ENCODE peak calls at places on chromosomes 12 and 14, in six cellular contexts. One of them, this sample, is unnamed.

GRCh38 chr14:54891471-54892245 is 11.0 kb downstream of the GCH1 start:
- DNase-seq in OCI-LY7: no peak
- DNase-seq in tibial artery: no peak
- DNase-seq in uterus: no peak
- DNase-seq in colonic mucosa: no peak
- DNase-seq in HCT116: no peak
- DNase-seq in this sample: no peak

GRCh38 chr12:27551172-27551840 is 27.3 kb downstream of the PPFIBP1 start:
- DNase-seq in OCI-LY7: no peak
- DNase-seq in tibial artery: no peak
- DNase-seq in uterus: no peak
- DNase-seq in colonic mucosa: no peak
- DNase-seq in HCT116: no peak
- DNase-seq in this sample: no peak

GRCh38 chr12:7026854-7027253 is 8.6 kb upstream of the LPCAT3 start:
- DNase-seq in OCI-LY7: no peak
- DNase-seq in tibial artery: no peak
- DNase-seq in uterus: no peak
- DNase-seq in colonic mucosa: no peak
- DNase-seq in HCT116: no peak
- DNase-seq in this sample: no peak

GRCh38 chr12:77232045-77232444 is 166.7 kb upstream of the E2F7 start:
- DNase-seq in OCI-LY7: no peak
- DNase-seq in tibial artery: no peak
- DNase-seq in uterus: peak; percentile 42
- DNase-seq in colonic mucosa: no peak
- DNase-seq in HCT116: no peak
- DNase-seq in this sample: no peak

GRCh38 chr12:7542813-7543212 is 39.2 kb upstream of the CD163 start:
- DNase-seq in OCI-LY7: no peak
- DNase-seq in tibial artery: no peak
- DNase-seq in uterus: no peak
- DNase-seq in colonic mucosa: no peak
- DNase-seq in HCT116: no peak
- DNase-seq in this sample: no peak

GRCh38 chr14:90454041-90455000 is 57.5 kb downstream of the CALM1 start:
- DNase-seq in OCI-LY7: peak; percentile 16
- DNase-seq in tibial artery: no peak
- DNase-seq in uterus: peak; percentile 65
- DNase-seq in colonic mucosa: peak; percentile 91
- DNase-seq in HCT116: peak; percentile 57
- DNase-seq in this sample: no peak

GRCh38 chr14:73209943-73210342 is 27.4 kb upstream of the PAPLN start:
- DNase-seq in OCI-LY7: no peak
- DNase-seq in tibial artery: no peak
- DNase-seq in uterus: no peak
- DNase-seq in colonic mucosa: no peak
- DNase-seq in HCT116: no peak
- DNase-seq in this sample: no peak

GRCh38 chr14:71198681-71199080 is 291.4 kb downstream of the PCNX1 start:
- DNase-seq in OCI-LY7: no peak
- DNase-seq in tibial artery: no peak
- DNase-seq in uterus: no peak
- DNase-seq in colonic mucosa: peak; percentile 29
- DNase-seq in HCT116: no peak
- DNase-seq in this sample: no peak

GRCh38 chr12:27400856-27401255 is 45.7 kb upstream of the SMCO2 start:
- DNase-seq in OCI-LY7: no peak
- DNase-seq in tibial artery: no peak
- DNase-seq in uterus: no peak
- DNase-seq in colonic mucosa: no peak
- DNase-seq in HCT116: no peak
- DNase-seq in this sample: no peak

GRCh38 chr12:40390980-40391379 is 166.2 kb downstream of the LRRK2 start:
- DNase-seq in OCI-LY7: no peak
- DNase-seq in tibial artery: no peak
- DNase-seq in uterus: no peak
- DNase-seq in colonic mucosa: no peak
- DNase-seq in HCT116: no peak
- DNase-seq in this sample: no peak
- H3K27ac ChIP-seq in OCI-LY7: no peak overlapping the region
- H3K27ac ChIP-seq in tibial artery: no peak overlapping the region
- H3K27ac ChIP-seq in uterus: no peak overlapping the region
- H3K27ac ChIP-seq in colonic mucosa: no peak overlapping the region
- H3K27ac ChIP-seq in HCT116: no peak overlapping the region
- H3K27ac ChIP-seq in this sample: no peak overlapping the region

DNA sequence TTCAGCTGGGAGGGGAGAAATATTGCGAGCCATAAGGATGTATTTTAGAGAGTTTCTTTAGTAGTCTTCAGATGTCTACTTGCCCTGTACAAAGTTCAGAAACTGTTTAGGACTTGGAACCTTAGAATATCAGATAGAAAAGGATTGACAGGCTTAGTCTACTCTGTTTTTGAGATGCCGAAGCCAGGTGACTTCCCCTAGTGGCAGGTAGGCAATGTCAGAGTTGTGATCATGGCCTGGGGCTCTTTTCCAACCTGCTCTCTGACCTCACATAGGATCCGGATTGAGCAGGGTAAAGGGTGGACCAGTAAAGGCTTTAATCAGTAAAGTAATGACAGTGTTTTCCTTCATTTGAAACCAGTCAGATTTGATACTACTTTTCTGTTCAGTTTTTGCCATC is 59.6 kb downstream of the PRKCH start:
- DNase-seq in OCI-LY7: no peak
- DNase-seq in tibial artery: no peak
- DNase-seq in uterus: no peak
- DNase-seq in colonic mucosa: no peak
- DNase-seq in HCT116: no peak
- DNase-seq in this sample: no peak
- TF ChIP-seq CTCF in OCI-LY7: no peak
- TF ChIP-seq CTCF in tibial artery: no peak
- TF ChIP-seq CTCF in uterus: no peak
- TF ChIP-seq CTCF in colonic mucosa: no peak
- TF ChIP-seq CTCF in HCT116: no peak
- TF ChIP-seq CTCF in this sample: no peak

GRCh38 chr14:20472566-20473206 is 3.5 kb downstream of the PNP start:
- DNase-seq in OCI-LY7: no peak
- DNase-seq in tibial artery: no peak
- DNase-seq in uterus: no peak
- DNase-seq in colonic mucosa: no peak
- DNase-seq in HCT116: no peak
- DNase-seq in this sample: no peak

GRCh38 chr14:20482382-20482781 is 13.2 kb downstream of the PNP start:
- DNase-seq in OCI-LY7: no peak
- DNase-seq in tibial artery: no peak
- DNase-seq in uterus: no peak
- DNase-seq in colonic mucosa: no peak
- DNase-seq in HCT116: no peak
- DNase-seq in this sample: no peak

GRCh38 chr14:20478915-20479314 is 9.7 kb downstream of the PNP start:
- DNase-seq in OCI-LY7: no peak
- DNase-seq in tibial artery: no peak
- DNase-seq in uterus: no peak
- DNase-seq in colonic mucosa: no peak
- DNase-seq in HCT116: no peak
- DNase-seq in this sample: no peak

GRCh38 chr14:20476795-20477194 is 7.6 kb downstream of the PNP start:
- DNase-seq in OCI-LY7: no peak
- DNase-seq in tibial artery: no peak
- DNase-seq in uterus: no peak
- DNase-seq in colonic mucosa: no peak
- DNase-seq in HCT116: no peak
- DNase-seq in this sample: no peak

DNA sequence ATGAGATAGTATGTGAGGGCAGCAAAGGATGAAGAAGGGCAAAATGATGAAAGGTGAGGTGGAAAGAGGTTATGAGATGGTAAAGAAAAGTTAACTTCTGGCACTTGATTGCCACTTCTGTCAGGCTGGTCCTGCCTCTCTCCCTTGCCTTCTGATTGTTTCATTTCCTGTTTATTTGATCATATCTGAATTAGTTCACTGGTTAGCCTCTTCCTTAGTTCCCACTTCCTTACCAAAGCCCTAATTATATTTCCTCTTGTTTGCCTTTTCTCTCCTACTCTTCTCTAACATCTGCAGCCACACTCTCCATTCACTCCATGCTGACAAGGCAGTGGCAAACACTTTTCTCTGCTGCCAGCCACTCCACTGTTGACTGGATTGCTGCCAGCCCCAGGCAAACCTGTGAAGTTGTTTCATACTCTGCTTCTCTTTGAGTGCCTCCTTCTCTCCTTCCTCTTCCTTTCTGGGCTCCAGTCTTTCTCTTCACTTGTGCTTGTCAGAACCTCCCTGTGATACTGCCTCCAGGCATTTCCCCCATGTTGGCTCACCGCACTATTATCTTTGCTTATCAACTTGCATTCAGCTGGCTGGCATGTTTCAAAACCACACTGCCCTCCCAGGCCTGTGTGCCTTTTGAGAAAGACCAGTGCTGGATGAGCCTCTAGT is 8.1 kb downstream of the PNP start:
- DNase-seq in OCI-LY7: peak; percentile 51
- DNase-seq in tibial artery: no peak
- DNase-seq in uterus: no peak
- DNase-seq in colonic mucosa: no peak
- DNase-seq in HCT116: no peak
- DNase-seq in this sample: no peak
- H3K27ac ChIP-seq in OCI-LY7: peak overlapping the region; percentile 73
- H3K27ac ChIP-seq in tibial artery: no peak overlapping the region
- H3K27ac ChIP-seq in uterus: no peak overlapping the region
- H3K27ac ChIP-seq in colonic mucosa: peak overlapping the region; percentile 6
- H3K27ac ChIP-seq in HCT116: no peak overlapping the region
- H3K27ac ChIP-seq in this sample: peak overlapping the region; percentile 11

GRCh38 chr14:106044515-106044914 is 518.1 kb downstream of the TMEM121 start:
- DNase-seq in OCI-LY7: no peak
- DNase-seq in tibial artery: no peak
- DNase-seq in uterus: no peak
- DNase-seq in colonic mucosa: no peak
- DNase-seq in HCT116: no peak
- DNase-seq in this sample: no peak

GRCh38 chr14:106039400-106039799 is 513.0 kb downstream of the TMEM121 start:
- DNase-seq in OCI-LY7: no peak
- DNase-seq in tibial artery: no peak
- DNase-seq in uterus: no peak
- DNase-seq in colonic mucosa: peak; percentile 22
- DNase-seq in HCT116: peak; percentile 7
- DNase-seq in this sample: peak; percentile 67

DNA sequence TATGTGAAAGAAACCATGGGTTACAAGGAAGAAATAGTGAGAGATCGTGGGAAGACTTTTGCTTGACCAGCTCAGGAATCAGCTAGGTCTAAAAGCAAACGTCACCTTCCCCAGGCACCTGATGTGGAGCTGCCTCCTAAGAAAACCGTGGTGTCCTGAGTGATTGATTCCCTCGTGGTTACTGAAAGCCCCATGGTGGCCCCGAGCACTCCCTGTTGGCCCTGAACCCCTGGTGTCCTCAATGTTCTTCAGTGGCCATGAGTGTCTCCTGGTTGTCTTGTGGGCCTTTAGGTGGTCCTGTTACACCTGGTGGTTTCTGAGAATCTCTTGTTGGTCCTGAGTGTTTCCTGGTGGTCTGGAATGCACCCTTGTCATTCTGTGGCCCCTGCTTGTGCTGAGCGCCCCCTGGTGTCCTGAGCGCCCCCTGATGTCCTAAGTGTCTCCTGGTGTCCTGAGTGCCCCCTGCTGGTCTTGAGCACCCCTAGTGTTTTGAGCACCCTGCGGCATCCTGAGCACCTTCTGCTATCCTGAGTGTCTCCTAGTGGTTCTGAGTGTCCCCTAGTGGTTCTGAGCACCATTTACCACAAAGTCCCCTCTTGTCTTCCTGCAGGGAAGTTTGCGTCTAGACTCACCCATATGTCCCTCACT is 518.7 kb downstream of the TMEM121 start:
- DNase-seq in OCI-LY7: no peak
- DNase-seq in tibial artery: no peak
- DNase-seq in uterus: no peak
- DNase-seq in colonic mucosa: peak; percentile 68
- DNase-seq in HCT116: peak; percentile 36
- DNase-seq in this sample: peak; percentile 56
- TF ChIP-seq CTCF in OCI-LY7: no peak
- TF ChIP-seq CTCF in tibial artery: peak; percentile 10
- TF ChIP-seq CTCF in uterus: no peak
- TF ChIP-seq CTCF in colonic mucosa: peak; percentile 51
- TF ChIP-seq CTCF in HCT116: peak; percentile 98
- TF ChIP-seq CTCF in this sample: no peak

DNA sequence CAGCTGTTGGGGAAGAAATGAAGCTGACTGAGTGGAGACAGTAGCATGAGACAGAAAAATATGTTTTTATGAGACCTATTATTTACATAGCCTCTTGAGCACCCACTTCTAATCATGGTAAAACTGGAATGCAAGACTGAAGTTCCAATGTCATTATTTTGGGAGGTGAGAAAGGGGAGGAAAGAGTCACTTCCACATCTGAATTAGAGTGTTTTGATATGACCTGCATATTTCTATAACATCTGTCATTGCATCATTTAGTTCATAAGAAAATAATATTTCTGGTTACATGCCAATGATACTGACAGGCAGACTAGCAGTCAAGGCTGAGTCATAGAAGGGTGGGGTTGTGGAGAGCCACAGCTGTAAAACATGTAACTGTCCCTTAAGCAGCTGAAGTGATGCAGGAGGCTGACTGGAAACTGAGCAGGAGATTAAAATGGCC is 26.7 kb downstream of the NTN4 start:
- DNase-seq in OCI-LY7: no peak
- DNase-seq in tibial artery: no peak
- DNase-seq in uterus: no peak
- DNase-seq in colonic mucosa: peak; percentile 26
- DNase-seq in HCT116: peak; percentile 52
- DNase-seq in this sample: peak; percentile 56
- H3K27ac ChIP-seq in OCI-LY7: no peak overlapping the region
- H3K27ac ChIP-seq in tibial artery: no peak overlapping the region
- H3K27ac ChIP-seq in uterus: no peak overlapping the region
- H3K27ac ChIP-seq in colonic mucosa: no peak overlapping the region
- H3K27ac ChIP-seq in HCT116: no peak overlapping the region
- H3K27ac ChIP-seq in this sample: no peak overlapping the region

GRCh38 chr14:105013150-105013787 is 7.6 kb downstream of the CDCA4 start:
- DNase-seq in OCI-LY7: peak; percentile 50
- DNase-seq in tibial artery: peak; percentile 62
- DNase-seq in uterus: no peak
- DNase-seq in colonic mucosa: no peak
- DNase-seq in HCT116: no peak
- DNase-seq in this sample: no peak
- TF ChIP-seq CTCF in OCI-LY7: no peak
- TF ChIP-seq CTCF in tibial artery: peak; percentile 22
- TF ChIP-seq CTCF in uterus: no peak
- TF ChIP-seq CTCF in colonic mucosa: no peak
- TF ChIP-seq CTCF in HCT116: no peak
- TF ChIP-seq CTCF in this sample: no peak